ENCODE peak calls at places on chromosomes 2 and 18, in five cellular contexts. One of them, this sample, is unnamed.

GRCh38 chr2:226791056-226791486 is 8.5 kb downstream of the IRS1 start:
- DNase-seq in fibroblast of lung: peak
- DNase-seq in CD4-positive, alpha-beta memory T cell: peak
- DNase-seq in stomach: no peak
- DNase-seq in endodermal cell: peak
- DNase-seq in this sample: no peak

GRCh38 chr2:54977149-54977548 is 73.1 kb downstream of the RTN4 start:
- DNase-seq in fibroblast of lung: peak
- DNase-seq in CD4-positive, alpha-beta memory T cell: no peak
- DNase-seq in stomach: no peak
- DNase-seq in endodermal cell: no peak
- DNase-seq in this sample: no peak

GRCh38 chr2:201847483-201847882 is 41.1 kb downstream of the CDK15 start:
- DNase-seq in fibroblast of lung: no peak
- DNase-seq in CD4-positive, alpha-beta memory T cell: no peak
- DNase-seq in stomach: no peak
- DNase-seq in endodermal cell: no peak
- DNase-seq in this sample: no peak

GRCh38 chr2:179340678-179341077 is 76.0 kb upstream of the SESTD1 start:
- DNase-seq in fibroblast of lung: peak
- DNase-seq in CD4-positive, alpha-beta memory T cell: no peak
- DNase-seq in stomach: no peak
- DNase-seq in endodermal cell: no peak
- DNase-seq in this sample: no peak

GRCh38 chr2:29113891-29114321 is 1.3 kb upstream of the CLIP4 start:
- DNase-seq in fibroblast of lung: peak
- DNase-seq in CD4-positive, alpha-beta memory T cell: no peak
- DNase-seq in stomach: peak
- DNase-seq in endodermal cell: no peak
- DNase-seq in this sample: no peak

GRCh38 chr2:7567646-7568045 is 650.4 kb downstream of the RNF144A start:
- DNase-seq in fibroblast of lung: no peak
- DNase-seq in CD4-positive, alpha-beta memory T cell: no peak
- DNase-seq in stomach: no peak
- DNase-seq in endodermal cell: no peak
- DNase-seq in this sample: no peak

GRCh38 chr2:28321426-28321825 is 71.2 kb upstream of the FOSL2 start:
- DNase-seq in fibroblast of lung: no peak
- DNase-seq in CD4-positive, alpha-beta memory T cell: no peak
- DNase-seq in stomach: no peak
- DNase-seq in endodermal cell: peak
- DNase-seq in this sample: no peak

GRCh38 chr2:191376981-191377629 is 131.9 kb downstream of the MYO1B start:
- DNase-seq in fibroblast of lung: peak
- DNase-seq in CD4-positive, alpha-beta memory T cell: no peak
- DNase-seq in stomach: peak
- DNase-seq in endodermal cell: peak
- DNase-seq in this sample: no peak

GRCh38 chr2:226123307-226123706 is 676.3 kb downstream of the IRS1 start:
- DNase-seq in fibroblast of lung: peak
- DNase-seq in CD4-positive, alpha-beta memory T cell: no peak
- DNase-seq in stomach: no peak
- DNase-seq in endodermal cell: no peak
- DNase-seq in this sample: no peak

GRCh38 chr2:96148410-96149217 is 3.4 kb upstream of the DUSP2 start:
- DNase-seq in fibroblast of lung: peak
- DNase-seq in CD4-positive, alpha-beta memory T cell: peak
- DNase-seq in stomach: peak
- DNase-seq in endodermal cell: peak
- DNase-seq in this sample: peak
- H3K4me3 ChIP-seq in fibroblast of lung: no peak
- H3K4me3 ChIP-seq in CD4-positive, alpha-beta memory T cell: peak
- H3K4me3 ChIP-seq in stomach: peak
- H3K4me3 ChIP-seq in endodermal cell: no peak
- H3K4me3 ChIP-seq in this sample: peak

GRCh38 chr2:203014456-203015199 is at the start of gene NBEAL1:
- DNase-seq in fibroblast of lung: peak
- DNase-seq in CD4-positive, alpha-beta memory T cell: peak
- DNase-seq in stomach: peak
- DNase-seq in endodermal cell: peak
- DNase-seq in this sample: peak

GRCh38 chr2:203019142-203019541 is 4.5 kb downstream of the NBEAL1 start:
- DNase-seq in fibroblast of lung: no peak
- DNase-seq in CD4-positive, alpha-beta memory T cell: no peak
- DNase-seq in stomach: no peak
- DNase-seq in endodermal cell: no peak
- DNase-seq in this sample: no peak

GRCh38 chr2:203018181-203018580 is 3.5 kb downstream of the NBEAL1 start:
- DNase-seq in fibroblast of lung: peak
- DNase-seq in CD4-positive, alpha-beta memory T cell: no peak
- DNase-seq in stomach: no peak
- DNase-seq in endodermal cell: no peak
- DNase-seq in this sample: no peak

GRCh38 chr2:203021986-203022385 is 7.3 kb downstream of the NBEAL1 start:
- DNase-seq in fibroblast of lung: no peak
- DNase-seq in CD4-positive, alpha-beta memory T cell: no peak
- DNase-seq in stomach: no peak
- DNase-seq in endodermal cell: no peak
- DNase-seq in this sample: no peak

GRCh38 chr2:203016716-203017115 is 2.0 kb downstream of the NBEAL1 start:
- DNase-seq in fibroblast of lung: no peak
- DNase-seq in CD4-positive, alpha-beta memory T cell: no peak
- DNase-seq in stomach: no peak
- DNase-seq in endodermal cell: no peak
- DNase-seq in this sample: no peak
- H3K27ac ChIP-seq in fibroblast of lung: no peak
- H3K27ac ChIP-seq in CD4-positive, alpha-beta memory T cell: no peak
- H3K27ac ChIP-seq in stomach: peak
- H3K27ac ChIP-seq in endodermal cell: no peak
- H3K27ac ChIP-seq in this sample: no peak

GRCh38 chr2:231686192-231687100 is 21.9 kb upstream of the PTMA start:
- DNase-seq in fibroblast of lung: no peak
- DNase-seq in CD4-positive, alpha-beta memory T cell: no peak
- DNase-seq in stomach: no peak
- DNase-seq in endodermal cell: no peak
- DNase-seq in this sample: no peak
- H3K4me3 ChIP-seq in fibroblast of lung: no peak
- H3K4me3 ChIP-seq in CD4-positive, alpha-beta memory T cell: no peak
- H3K4me3 ChIP-seq in stomach: no peak
- H3K4me3 ChIP-seq in endodermal cell: no peak
- H3K4me3 ChIP-seq in this sample: no peak

GRCh38 chr2:182170341-182170740 is 184.7 kb downstream of the PPP1R1C start:
- DNase-seq in fibroblast of lung: no peak
- DNase-seq in CD4-positive, alpha-beta memory T cell: no peak
- DNase-seq in stomach: no peak
- DNase-seq in endodermal cell: no peak
- DNase-seq in this sample: no peak
- H3K27ac ChIP-seq in fibroblast of lung: no peak
- H3K27ac ChIP-seq in CD4-positive, alpha-beta memory T cell: no peak
- H3K27ac ChIP-seq in stomach: no peak
- H3K27ac ChIP-seq in endodermal cell: no peak
- H3K27ac ChIP-seq in this sample: no peak

GRCh38 chr18:26657618-26658581 is 109.5 kb upstream of the KCTD1 start:
- DNase-seq in fibroblast of lung: no peak
- DNase-seq in CD4-positive, alpha-beta memory T cell: no peak
- DNase-seq in stomach: no peak
- DNase-seq in endodermal cell: no peak
- DNase-seq in this sample: no peak
- H3K4me3 ChIP-seq in fibroblast of lung: peak
- H3K4me3 ChIP-seq in CD4-positive, alpha-beta memory T cell: no peak
- H3K4me3 ChIP-seq in stomach: peak
- H3K4me3 ChIP-seq in endodermal cell: peak
- H3K4me3 ChIP-seq in this sample: no peak

GRCh38 chr2:173161516-173161915 is 85.9 kb downstream of the MAP3K20 start:
- DNase-seq in fibroblast of lung: no peak
- DNase-seq in CD4-positive, alpha-beta memory T cell: no peak
- DNase-seq in stomach: no peak
- DNase-seq in endodermal cell: no peak
- DNase-seq in this sample: no peak
- H3K27ac ChIP-seq in fibroblast of lung: peak
- H3K27ac ChIP-seq in CD4-positive, alpha-beta memory T cell: no peak
- H3K27ac ChIP-seq in stomach: peak
- H3K27ac ChIP-seq in endodermal cell: no peak
- H3K27ac ChIP-seq in this sample: no peak

DNA sequence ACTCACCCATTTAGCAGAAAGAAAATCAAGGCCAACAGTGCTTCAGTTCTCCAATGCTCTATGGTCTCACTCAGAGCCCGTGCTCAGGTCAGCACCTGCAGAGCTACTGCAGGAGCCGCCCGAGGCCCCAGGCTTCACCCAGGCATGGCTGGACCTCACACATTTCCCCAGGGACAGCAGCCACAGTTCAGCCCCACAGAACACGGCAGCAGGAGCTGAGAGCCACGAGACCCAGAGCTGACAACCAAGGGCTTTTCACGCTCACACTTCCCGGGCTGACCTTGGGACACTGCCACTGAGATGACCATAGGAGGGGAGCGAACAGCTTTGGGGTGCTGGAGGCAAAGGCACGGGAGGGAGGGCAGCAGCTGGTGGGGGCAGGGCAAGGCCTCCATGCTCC is 4.2 kb downstream of the TMEM18 start:
- DNase-seq in fibroblast of lung: no peak
- DNase-seq in CD4-positive, alpha-beta memory T cell: no peak
- DNase-seq in stomach: no peak
- DNase-seq in endodermal cell: peak
- DNase-seq in this sample: no peak
- H3K4me3 ChIP-seq in fibroblast of lung: no peak
- H3K4me3 ChIP-seq in CD4-positive, alpha-beta memory T cell: no peak
- H3K4me3 ChIP-seq in stomach: no peak
- H3K4me3 ChIP-seq in endodermal cell: no peak
- H3K4me3 ChIP-seq in this sample: no peak

GRCh38 chr2:132438650-132439030 is 22.0 kb downstream of the GPR39 start:
- DNase-seq in fibroblast of lung: peak
- DNase-seq in CD4-positive, alpha-beta memory T cell: no peak
- DNase-seq in stomach: no peak
- DNase-seq in endodermal cell: peak
- DNase-seq in this sample: no peak

GRCh38 chr2:132443106-132443505 is 26.5 kb downstream of the GPR39 start:
- DNase-seq in fibroblast of lung: no peak
- DNase-seq in CD4-positive, alpha-beta memory T cell: no peak
- DNase-seq in stomach: no peak
- DNase-seq in endodermal cell: no peak
- DNase-seq in this sample: no peak

GRCh38 chr2:132441051-132441450 is 24.4 kb downstream of the GPR39 start:
- DNase-seq in fibroblast of lung: no peak
- DNase-seq in CD4-positive, alpha-beta memory T cell: no peak
- DNase-seq in stomach: no peak
- DNase-seq in endodermal cell: no peak
- DNase-seq in this sample: no peak

GRCh38 chr2:132439703-132440398 is 23.2 kb downstream of the GPR39 start:
- DNase-seq in fibroblast of lung: no peak
- DNase-seq in CD4-positive, alpha-beta memory T cell: no peak
- DNase-seq in stomach: no peak
- DNase-seq in endodermal cell: no peak
- DNase-seq in this sample: no peak

DNA sequence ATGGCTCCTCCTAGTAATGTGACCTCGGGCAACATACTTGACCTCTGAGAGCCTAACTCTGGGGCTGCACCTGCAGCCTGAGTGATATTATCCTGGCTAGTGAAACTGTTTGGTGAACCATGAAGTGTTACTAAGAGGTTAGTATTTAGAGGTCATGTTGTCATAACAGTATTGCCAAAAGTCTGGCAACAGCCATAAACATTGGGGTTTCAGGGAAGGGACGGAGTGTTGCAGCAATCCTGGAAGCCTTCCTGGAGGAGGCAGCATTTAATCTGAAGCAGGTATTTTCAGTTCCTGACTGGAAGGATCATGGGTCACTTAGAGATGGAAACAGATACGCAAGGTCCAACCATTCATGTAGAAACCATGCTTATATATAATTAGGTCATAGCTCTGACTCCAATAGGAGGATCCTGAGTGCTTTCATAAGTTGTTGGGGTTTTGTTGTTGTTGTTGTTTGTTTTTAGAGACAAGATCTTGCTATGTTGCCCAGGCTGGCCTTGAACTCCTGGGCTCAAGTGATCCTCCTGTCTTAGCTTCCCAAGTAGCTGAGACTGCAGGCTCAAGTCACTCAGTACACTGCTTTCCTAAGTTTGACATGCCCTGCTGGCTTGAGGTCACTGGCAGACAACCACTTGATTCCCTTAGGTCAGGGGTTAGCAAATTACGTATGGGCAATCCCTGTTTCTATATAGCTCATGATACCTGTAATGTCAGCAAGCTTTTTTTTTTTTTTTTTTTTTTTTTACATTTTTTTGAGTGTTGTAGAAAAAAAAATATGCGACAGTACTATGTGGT is 21.4 kb downstream of the GPR39 start:
- DNase-seq in fibroblast of lung: no peak
- DNase-seq in CD4-positive, alpha-beta memory T cell: no peak
- DNase-seq in stomach: no peak
- DNase-seq in endodermal cell: no peak
- DNase-seq in this sample: no peak
- H3K27ac ChIP-seq in fibroblast of lung: no peak
- H3K27ac ChIP-seq in CD4-positive, alpha-beta memory T cell: no peak
- H3K27ac ChIP-seq in stomach: no peak
- H3K27ac ChIP-seq in endodermal cell: no peak
- H3K27ac ChIP-seq in this sample: no peak

GRCh38 chr2:88880441-88880953 is 189.0 kb downstream of the RPIA start:
- DNase-seq in fibroblast of lung: peak
- DNase-seq in CD4-positive, alpha-beta memory T cell: no peak
- DNase-seq in stomach: no peak
- DNase-seq in endodermal cell: peak
- DNase-seq in this sample: peak
- H3K4me3 ChIP-seq in fibroblast of lung: no peak
- H3K4me3 ChIP-seq in CD4-positive, alpha-beta memory T cell: no peak
- H3K4me3 ChIP-seq in stomach: no peak
- H3K4me3 ChIP-seq in endodermal cell: no peak
- H3K4me3 ChIP-seq in this sample: no peak

DNA sequence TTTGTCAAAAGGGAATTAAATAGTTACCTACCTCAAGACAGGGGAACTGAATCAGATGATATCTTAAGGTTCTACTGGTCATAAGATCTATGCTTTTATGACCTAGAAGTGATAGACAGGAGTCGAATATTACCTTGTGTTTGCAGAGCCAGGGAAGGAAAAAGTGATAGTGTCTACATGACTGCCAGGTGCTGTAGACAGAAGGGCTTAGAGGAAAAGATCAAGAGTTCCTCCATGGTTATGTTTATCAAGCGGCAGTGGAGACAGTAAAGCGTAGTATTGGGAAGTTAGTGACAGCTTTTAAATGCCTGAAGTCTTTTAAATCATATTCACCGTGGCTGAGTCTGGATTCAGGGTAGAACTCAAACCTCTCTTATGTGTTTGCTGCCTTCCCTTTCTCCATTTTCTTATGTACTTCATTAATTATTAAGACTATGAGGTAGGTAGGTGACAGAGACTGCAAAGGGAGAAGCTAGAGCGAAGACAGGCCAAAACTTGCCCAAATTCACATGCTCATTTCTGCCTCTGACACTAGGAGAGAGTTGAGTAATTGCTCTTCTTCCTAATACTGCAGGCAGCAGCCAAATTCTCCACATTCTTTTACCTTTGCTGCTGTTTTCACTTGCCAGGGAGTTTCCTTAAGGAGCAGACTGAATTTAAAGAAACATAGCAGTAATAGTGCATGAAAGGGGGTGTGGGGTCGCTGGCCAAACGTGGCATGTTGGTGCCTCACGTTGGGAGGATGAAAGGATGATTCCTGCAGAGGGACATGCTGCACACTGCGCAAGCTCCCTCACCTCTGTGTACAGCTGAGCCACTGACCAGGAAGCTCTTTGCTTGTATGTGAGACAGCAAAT is 12.1 kb downstream of the CRIM1 start:
- DNase-seq in fibroblast of lung: no peak
- DNase-seq in CD4-positive, alpha-beta memory T cell: no peak
- DNase-seq in stomach: no peak
- DNase-seq in endodermal cell: no peak
- DNase-seq in this sample: no peak
- H3K27ac ChIP-seq in fibroblast of lung: peak
- H3K27ac ChIP-seq in CD4-positive, alpha-beta memory T cell: no peak
- H3K27ac ChIP-seq in stomach: no peak
- H3K27ac ChIP-seq in endodermal cell: no peak
- H3K27ac ChIP-seq in this sample: no peak

This sample was measured in effector memory CD4-positive, alpha-beta T cell.